ENCODE peak calls at places on chromosomes 6 and 20, in nine cellular contexts. One of them, this sample, is unnamed.

GRCh38 chr6:15588966-15589634 is 73.7 kb downstream of the DTNBP1 start:
- DNase-seq in cardiac muscle cell: no peak
- DNase-seq in sigmoid colon: no peak
- DNase-seq in T-cell: no peak
- DNase-seq in bronchial epithelial cell: peak
- DNase-seq in T1000: no peak
- DNase-seq in T follicular helper cell: no peak
- DNase-seq in T-helper 2 cell: peak
- DNase-seq in activated B cell treated with CpG ODN at 0.5 μM for 24 hours: no peak
- DNase-seq in this sample: no peak

GRCh38 chr20:47764154-47764734 is 21.0 kb downstream of the SULF2 start:
- DNase-seq in bronchial epithelial cell: no peak
- DNase-seq in sigmoid colon: no peak
- DNase-seq in cardiac muscle cell: no peak
- DNase-seq in T-cell: no peak
- DNase-seq in T follicular helper cell: no peak
- DNase-seq in T-helper 2 cell: no peak
- DNase-seq in activated B cell treated with CpG ODN at 0.5 μM for 24 hours: no peak
- DNase-seq in T1000: no peak
- DNase-seq in this sample: no peak

GRCh38 chr6:142302427-142303190 is 802 bp downstream of the ADGRG6 start:
- DNase-seq in cardiac muscle cell: no peak
- DNase-seq in bronchial epithelial cell: peak
- DNase-seq in T1000: no peak
- DNase-seq in T-helper 2 cell: no peak
- DNase-seq in sigmoid colon: no peak
- DNase-seq in T-cell: no peak
- DNase-seq in activated B cell treated with CpG ODN at 0.5 μM for 24 hours: no peak
- DNase-seq in T follicular helper cell: no peak
- DNase-seq in this sample: no peak

GRCh38 chr6:65707134-65707826 is at the start of gene EYS:
- DNase-seq in T1000: no peak
- DNase-seq in T-helper 2 cell: no peak
- DNase-seq in bronchial epithelial cell: peak
- DNase-seq in cardiac muscle cell: no peak
- DNase-seq in T-cell: no peak
- DNase-seq in sigmoid colon: no peak
- DNase-seq in activated B cell treated with CpG ODN at 0.5 μM for 24 hours: no peak
- DNase-seq in T follicular helper cell: no peak
- DNase-seq in this sample: no peak

GRCh38 chr6:79031821-79032590 is 46.0 kb downstream of the PHIP start:
- DNase-seq in T1000: no peak
- DNase-seq in T-cell: no peak
- DNase-seq in T-helper 2 cell: no peak
- DNase-seq in T follicular helper cell: no peak
- DNase-seq in cardiac muscle cell: no peak
- DNase-seq in sigmoid colon: no peak
- DNase-seq in activated B cell treated with CpG ODN at 0.5 μM for 24 hours: no peak
- DNase-seq in bronchial epithelial cell: no peak
- DNase-seq in this sample: peak

GRCh38 chr20:48002517-48002970 is 217.3 kb upstream of the SULF2 start:
- DNase-seq in bronchial epithelial cell: no peak
- DNase-seq in cardiac muscle cell: no peak
- DNase-seq in sigmoid colon: no peak
- DNase-seq in T1000: no peak
- DNase-seq in T follicular helper cell: no peak
- DNase-seq in activated B cell treated with CpG ODN at 0.5 μM for 24 hours: no peak
- DNase-seq in T-helper 2 cell: no peak
- DNase-seq in T-cell: no peak
- DNase-seq in this sample: no peak

GRCh38 chr6:41707565-41708200 is 27.7 kb downstream of the TFEB start:
- DNase-seq in bronchial epithelial cell: no peak
- DNase-seq in T-cell: peak
- DNase-seq in T1000: no peak
- DNase-seq in T-helper 2 cell: peak
- DNase-seq in T follicular helper cell: no peak
- DNase-seq in cardiac muscle cell: no peak
- DNase-seq in sigmoid colon: no peak
- DNase-seq in activated B cell treated with CpG ODN at 0.5 μM for 24 hours: peak
- DNase-seq in this sample: no peak

GRCh38 chr6:79713701-79714322 is 82.7 kb downstream of the SH3BGRL2 start:
- DNase-seq in T-cell: peak
- DNase-seq in T1000: no peak
- DNase-seq in activated B cell treated with CpG ODN at 0.5 μM for 24 hours: no peak
- DNase-seq in T follicular helper cell: peak
- DNase-seq in bronchial epithelial cell: peak
- DNase-seq in cardiac muscle cell: peak
- DNase-seq in sigmoid colon: no peak
- DNase-seq in T-helper 2 cell: peak
- DNase-seq in this sample: peak

GRCh38 chr6:77624468-77624867 is 28.4 kb upstream of the MEI4 start:
- DNase-seq in cardiac muscle cell: no peak
- DNase-seq in activated B cell treated with CpG ODN at 0.5 μM for 24 hours: no peak
- DNase-seq in T follicular helper cell: no peak
- DNase-seq in T-cell: no peak
- DNase-seq in T-helper 2 cell: no peak
- DNase-seq in T1000: no peak
- DNase-seq in sigmoid colon: no peak
- DNase-seq in bronchial epithelial cell: no peak
- DNase-seq in this sample: no peak

GRCh38 chr6:167027308-167027707 is 28.1 kb downstream of the CEP43 start:
- DNase-seq in T follicular helper cell: no peak
- DNase-seq in cardiac muscle cell: no peak
- DNase-seq in T-helper 2 cell: no peak
- DNase-seq in sigmoid colon: no peak
- DNase-seq in activated B cell treated with CpG ODN at 0.5 μM for 24 hours: no peak
- DNase-seq in T-cell: no peak
- DNase-seq in bronchial epithelial cell: no peak
- DNase-seq in T1000: no peak
- DNase-seq in this sample: no peak

GRCh38 chr6:141321486-141322347 is 811.0 kb upstream of the GJE1 start:
- DNase-seq in sigmoid colon: no peak
- DNase-seq in T-helper 2 cell: no peak
- DNase-seq in T follicular helper cell: no peak
- DNase-seq in T-cell: no peak
- DNase-seq in T1000: no peak
- DNase-seq in cardiac muscle cell: peak
- DNase-seq in bronchial epithelial cell: peak
- DNase-seq in activated B cell treated with CpG ODN at 0.5 μM for 24 hours: no peak
- DNase-seq in this sample: no peak

GRCh38 chr20:46501961-46502360 is 11.4 kb downstream of the ZNF334 start:
- DNase-seq in T-cell: no peak
- DNase-seq in T follicular helper cell: no peak
- DNase-seq in T1000: no peak
- DNase-seq in bronchial epithelial cell: no peak
- DNase-seq in sigmoid colon: no peak
- DNase-seq in T-helper 2 cell: no peak
- DNase-seq in cardiac muscle cell: no peak
- DNase-seq in activated B cell treated with CpG ODN at 0.5 μM for 24 hours: no peak
- DNase-seq in this sample: no peak

GRCh38 chr20:35011589-35012226 is 56.0 kb downstream of the MYH7B start:
- DNase-seq in cardiac muscle cell: peak
- DNase-seq in T follicular helper cell: no peak
- DNase-seq in bronchial epithelial cell: no peak
- DNase-seq in T-cell: no peak
- DNase-seq in activated B cell treated with CpG ODN at 0.5 μM for 24 hours: no peak
- DNase-seq in sigmoid colon: no peak
- DNase-seq in T1000: no peak
- DNase-seq in T-helper 2 cell: no peak
- DNase-seq in this sample: peak

GRCh38 chr20:56827763-56828162 is 198.7 kb downstream of the TFAP2C start:
- DNase-seq in bronchial epithelial cell: no peak
- DNase-seq in sigmoid colon: peak
- DNase-seq in cardiac muscle cell: no peak
- DNase-seq in T1000: no peak
- DNase-seq in activated B cell treated with CpG ODN at 0.5 μM for 24 hours: no peak
- DNase-seq in T follicular helper cell: no peak
- DNase-seq in T-cell: no peak
- DNase-seq in T-helper 2 cell: no peak
- DNase-seq in this sample: no peak

GRCh38 chr6:27889628-27890315 is 22.4 kb downstream of the OR2B2 start:
- DNase-seq in activated B cell treated with CpG ODN at 0.5 μM for 24 hours: no peak
- DNase-seq in T1000: no peak
- DNase-seq in cardiac muscle cell: no peak
- DNase-seq in bronchial epithelial cell: no peak
- DNase-seq in T follicular helper cell: no peak
- DNase-seq in T-helper 2 cell: peak
- DNase-seq in T-cell: no peak
- DNase-seq in sigmoid colon: no peak
- DNase-seq in this sample: no peak